ENCODE peak calls at places on chromosome 20, in four cellular contexts. T, Y, F and G are unnamed samples.

GRCh38 chr20:22452442-22453011 is 131.8 kb downstream of the FOXA2 start:
- DNase-seq in F (peak), Y (no peak), T (no peak), G (no peak)

GRCh38 chr20:5056801-5057599 is 55.7 kb upstream of the SLC23A2 start:
- DNase-seq in T (no peak), F (no peak), Y (no peak), G (peak)

GRCh38 chr20:1565461-1565860 is 8.0 kb upstream of the SIRPD start:
- DNase-seq in F (no peak), T (no peak), Y (no peak), G (no peak)

GRCh38 chr20:23163562-23163961 is 77.4 kb upstream of the CD93 start:
- DNase-seq in F (no peak), T (no peak), Y (no peak), G (no peak)

GRCh38 chr20:59823456-59823855 is 110.0 kb downstream of the SYCP2 start:
- DNase-seq in T (no peak), F (no peak), Y (no peak), G (no peak)

GRCh38 chr20:45892049-45892816 is 1.1 kb downstream of the CTSA start:
- DNase-seq in T (no peak), Y (no peak), F (no peak), G (no peak)

GRCh38 chr20:45725134-45725533 is 3.0 kb downstream of the SPINT4 start:
- DNase-seq in Y (no peak), T (no peak), F (no peak), G (no peak)

GRCh38 chr20:62337558-62338293 is 29.4 kb downstream of the LAMA5 start:
- DNase-seq in F (no peak), T (no peak), Y (no peak), G (no peak)

GRCh38 chr20:4666001-4666470 is 55.7 kb upstream of the PRND start:
- DNase-seq in T (no peak), Y (no peak), F (no peak), G (peak)

GRCh38 chr20:3710703-3711417 is 1.5 kb downstream of the SIGLEC1 start:
- DNase-seq in T (peak), F (no peak), Y (peak), G (peak)

GRCh38 chr20:18943542-18943941 is 130.0 kb downstream of the SCP2D1 start:
- DNase-seq in F (peak), Y (no peak), T (no peak), G (no peak)

GRCh38 chr20:64090165-64090564 is 6.0 kb upstream of the LKAAEAR1 start:
- DNase-seq in F (no peak), Y (no peak), T (no peak), G (no peak)

GRCh38 chr20:59703046-59703445 is 98.7 kb downstream of the PHACTR3 start:
- DNase-seq in T (no peak), Y (no peak), F (no peak), G (no peak)

GRCh38 chr20:51100617-51101016 is 77.7 kb upstream of the KCNG1 start:
- DNase-seq in F (no peak), Y (no peak), T (no peak), G (no peak)

GRCh38 chr20:63952769-63953168 is 3.4 kb downstream of the UCKL1 start:
- DNase-seq in Y (peak), F (no peak), T (no peak), G (no peak)

GRCh38 chr20:33732166-33732970 is 572 bp downstream of the ZNF341 start:
- DNase-seq in F (peak), Y (peak), T (peak), G (peak)

GRCh38 chr20:33004141-33004751 is at the start of gene SUN5:
- DNase-seq in Y (no peak), F (no peak), T (no peak), G (no peak)

GRCh38 chr20:51422912-51423667 is 119.4 kb downstream of the NFATC2 start:
- DNase-seq in F (no peak), Y (no peak), T (no peak), G (no peak)

GRCh38 chr20:10352934-10353866 is 80.8 kb downstream of the MKKS start:
- DNase-seq in F (no peak), T (no peak), Y (no peak), G (no peak)

GRCh38 chr20:298755-299391 is 1.5 kb downstream of the ZCCHC3 start:
- DNase-seq in F (no peak), Y (no peak), T (no peak), G (no peak)

GRCh38 chr20:19813839-19814238 is 55.8 kb downstream of the RIN2 start:
- DNase-seq in Y (no peak), T (no peak), F (no peak), G (no peak)

GRCh38 chr20:42093542-42094440 is 475.6 kb upstream of the CHD6 start:
- DNase-seq in Y (no peak), T (no peak), F (peak), G (no peak)

GRCh38 chr20:58892932-58893224 is 40.4 kb downstream of the GNAS start:
- DNase-seq in T (no peak), F (no peak), Y (no peak), G (no peak)

GRCh38 chr20:10313215-10313614 is 94.6 kb downstream of the SNAP25 start:
- DNase-seq in T (no peak), F (no peak), Y (no peak), G (no peak)

GRCh38 chr20:58073945-58074920 is 154.2 kb downstream of the ANKRD60 start:
- DNase-seq in F (no peak), Y (no peak), T (no peak), G (no peak)

GRCh38 chr20:48294196-48294595 is 508.9 kb upstream of the SULF2 start:
- DNase-seq in T (no peak), F (no peak), Y (no peak), G (no peak)

GRCh38 chr20:9236408-9236912 is 167.6 kb downstream of the PLCB4 start:
- DNase-seq in T (no peak), F (no peak), Y (no peak), G (no peak)

GRCh38 chr20:18180815-18181214 is 43.2 kb downstream of the KAT14 start:
- DNase-seq in F (no peak), Y (no peak), T (no peak), G (no peak)

GRCh38 chr20:46810442-46811327 is 84.0 kb upstream of the EYA2 start:
- DNase-seq in F (peak), Y (no peak), T (no peak), G (no peak)

GRCh38 chr20:47360207-47360488 is 3.6 kb upstream of the ZMYND8 start:
- DNase-seq in T (no peak), Y (no peak), F (peak), G (no peak)

GRCh38 chr20:33773412-33774089 is 37.6 kb upstream of the CHMP4B start:
- DNase-seq in F (no peak), Y (no peak), T (no peak), G (no peak)

GRCh38 chr20:51457281-51457932 is 85.1 kb downstream of the NFATC2 start:
- DNase-seq in F (no peak), Y (peak), T (no peak), G (no peak)

GRCh38 chr20:32534661-32535240 is 50.4 kb downstream of the NOL4L start:
- DNase-seq in Y (no peak), F (no peak), T (no peak), G (no peak)

GRCh38 chr20:11266571-11266970 is 592.8 kb upstream of the JAG1 start:
- DNase-seq in F (peak), Y (no peak), T (no peak), G (no peak)

GRCh38 chr20:32820698-32821378 is 1.1 kb downstream of the MAPRE1 start:
- DNase-seq in T (no peak), Y (peak), F (no peak), G (no peak)